ENCODE peak calls at places on chromosomes 7 and 10, in four cellular contexts. N is GM10248, S is HFFc6, T is M059J. D is an unnamed sample.

GRCh38 chr10:1169186-1169885 is 113.2 kb downstream of the WDR37 start:
- DNase-seq in T (no peak), S (no peak), N (no peak), D (no peak)

GRCh38 chr10:33808475-33808874 is 474.0 kb upstream of the NRP1 start:
- DNase-seq in T (peak), S (peak), N (no peak), D (no peak)

GRCh38 chr7:27144799-27145166 is 1.3 kb upstream of the HOXA5 start:
- DNase-seq in S (no peak), T (no peak), N (no peak), D (no peak)

GRCh38 chr7:154918741-154919140 is 84.2 kb downstream of the PAXIP1 start:
- DNase-seq in S (no peak), N (no peak), T (no peak), D (no peak)

GRCh38 chr10:100775346-100775745 is 30.0 kb downstream of the PAX2 start:
- DNase-seq in N (no peak), T (peak), S (no peak), D (no peak)

GRCh38 chr7:103065666-103066065 is 8.9 kb downstream of the FBXL13 start:
- DNase-seq in N (peak), T (peak), S (no peak), D (no peak)

GRCh38 chr7:152588350-152588749 is 87.6 kb downstream of the XRCC2 start:
- DNase-seq in T (peak), S (peak), N (no peak), D (no peak)

GRCh38 chr7:27173412-27174076 is 576 bp downstream of the HOXA10 start:
- DNase-seq in S (no peak), T (peak), N (no peak), D (no peak)

GRCh38 chr10:35459449-35459847 is 123.1 kb downstream of the CCNY start:
- DNase-seq in T (no peak), N (no peak), S (no peak), D (no peak)

GRCh38 chr10:91887075-91887899 is 22.0 kb downstream of the FGFBP3 start:
- DNase-seq in T (peak), S (no peak), N (peak), D (no peak)

GRCh38 chr10:104323085-104323484 is 15.2 kb downstream of the ITPRIP start:
- DNase-seq in S (no peak), N (no peak), T (no peak), D (no peak)

GRCh38 chr10:14024349-14025202 is 306.1 kb downstream of the FRMD4A start:
- DNase-seq in N (no peak), S (no peak), T (no peak), D (no peak)

GRCh38 chr7:135320277-135320676 is 86.6 kb downstream of the STRA8 start:
- DNase-seq in N (no peak), S (peak), T (peak), D (peak)

GRCh38 chr7:24907311-24907886 is 72.6 kb downstream of the OSBPL3 start:
- DNase-seq in S (peak), N (no peak), T (peak), D (no peak)

GRCh38 chr7:64799-65430 is 127.5 kb upstream of the FAM20C start:
- DNase-seq in N (no peak), S (no peak), T (peak), D (no peak)

GRCh38 chr10:46216836-46217748 is 69.7 kb upstream of the ANTXRL start:
- DNase-seq in N (peak), S (no peak), T (peak), D (no peak)

GRCh38 chr7:114864278-114864677 is 57.6 kb upstream of the MDFIC start:
- DNase-seq in N (no peak), S (peak), T (no peak), D (no peak)

GRCh38 chr7:130490888-130491771 is 755 bp upstream of the MEST start:
- DNase-seq in S (no peak), N (peak), T (peak), D (no peak)

GRCh38 chr10:14579405-14579804 is 195.3 kb downstream of the FAM107B start:
- DNase-seq in S (no peak), T (no peak), N (no peak), D (no peak)

GRCh38 chr7:4883352-4884144 is at the start of gene RADIL:
- DNase-seq in T (peak), N (peak), S (peak), D (peak)

GRCh38 chr10:60444494-60445064 is 54.9 kb upstream of the ANK3 start:
- DNase-seq in T (peak), S (peak), N (no peak), D (peak)

D was measured in smooth muscle cell of the brain vasculature.